ENCODE peak calls at places on chromosomes 12 and 14, in nine cellular contexts. S is transverse colon, G is cardiac muscle cell, V is astrocyte, O is epithelial cell of esophagus, U is mucosa of descending colon, J is fibroblast of mammary gland, F is endothelial cell, C is neural crest cell. Z is an unnamed sample.

GRCh38 chr14:35365130-35366047 is 39.2 kb downstream of the NFKBIA start:
- DNase-seq in C (no peak), J (peak; percentile 93), V (peak; percentile 89), S (peak; percentile 68), G (no peak), U (peak; percentile 50), F (no peak), O (peak; percentile 93), Z (peak; percentile 93)

GRCh38 chr14:91511014-91511466 is 930 bp upstream of the PPP4R3A start:
- DNase-seq in J (peak; percentile 29), C (no peak), S (no peak), O (no peak), F (no peak), V (peak; percentile 15), G (no peak), U (no peak), Z (no peak)

GRCh38 chr14:56650075-56650474 is 70.5 kb downstream of the TMEM260 start:
- DNase-seq in O (no peak), G (no peak), C (no peak), U (no peak), S (no peak), V (no peak), F (no peak), J (no peak), Z (peak; percentile 4)

GRCh38 chr12:68915055-68915454 is 17.9 kb downstream of the CPM start:
- DNase-seq in J (peak; percentile 98), G (no peak), O (peak; percentile 35), C (no peak), F (no peak), U (no peak), V (peak; percentile 97), S (no peak), Z (peak; percentile 98)

GRCh38 chr14:69045857-69046351 is 66.8 kb upstream of the ACTN1 start:
- DNase-seq in J (peak; percentile 87), U (no peak), C (no peak), S (no peak), O (no peak), V (peak; percentile 53), G (peak; percentile 34), F (no peak), Z (peak; percentile 64)

GRCh38 chr12:27824126-27824842 is 44.2 kb upstream of the MANSC4 start:
- DNase-seq in O (no peak), V (no peak), S (no peak), F (no peak), J (no peak), C (no peak), G (no peak), U (no peak), Z (no peak)

GRCh38 chr12:7915911-7916403 is 20.0 kb downstream of the SLC2A3 start:
- DNase-seq in V (peak; percentile 28), J (no peak), U (no peak), O (peak; percentile 13), C (no peak), F (no peak), G (no peak), S (no peak), Z (no peak)

GRCh38 chr12:107574691-107575090 is 110.9 kb upstream of the PWP1 start:
- DNase-seq in U (no peak), G (no peak), F (no peak), V (no peak), O (no peak), J (no peak), C (no peak), S (no peak), Z (no peak)

GRCh38 chr12:27031531-27031930 is 9.2 kb downstream of the MED21 start:
- DNase-seq in J (no peak), C (no peak), G (no peak), O (no peak), U (no peak), V (peak; percentile 29), S (no peak), F (no peak), Z (no peak)

GRCh38 chr14:100106260-100106659 is 41.0 kb downstream of the EVL start:
- DNase-seq in V (no peak), O (no peak), S (no peak), J (no peak), G (no peak), C (no peak), U (no peak), F (no peak), Z (no peak)

GRCh38 chr14:100103261-100104005 is 38.2 kb downstream of the EVL start:
- DNase-seq in U (no peak), F (no peak), G (no peak), V (no peak), J (peak; percentile 51), C (no peak), O (no peak), S (no peak), Z (peak; percentile 67)

GRCh38 chr14:100105357-100106169 is 40.3 kb downstream of the EVL start:
- DNase-seq in F (no peak), O (no peak), S (no peak), J (no peak), G (no peak), U (no peak), C (no peak), V (no peak), Z (no peak)

GRCh38 chr14:100104006-100104352 is 38.8 kb downstream of the EVL start:
- DNase-seq in J (no peak), F (no peak), C (no peak), G (no peak), U (no peak), V (no peak), O (no peak), S (no peak), Z (no peak)

DNA sequence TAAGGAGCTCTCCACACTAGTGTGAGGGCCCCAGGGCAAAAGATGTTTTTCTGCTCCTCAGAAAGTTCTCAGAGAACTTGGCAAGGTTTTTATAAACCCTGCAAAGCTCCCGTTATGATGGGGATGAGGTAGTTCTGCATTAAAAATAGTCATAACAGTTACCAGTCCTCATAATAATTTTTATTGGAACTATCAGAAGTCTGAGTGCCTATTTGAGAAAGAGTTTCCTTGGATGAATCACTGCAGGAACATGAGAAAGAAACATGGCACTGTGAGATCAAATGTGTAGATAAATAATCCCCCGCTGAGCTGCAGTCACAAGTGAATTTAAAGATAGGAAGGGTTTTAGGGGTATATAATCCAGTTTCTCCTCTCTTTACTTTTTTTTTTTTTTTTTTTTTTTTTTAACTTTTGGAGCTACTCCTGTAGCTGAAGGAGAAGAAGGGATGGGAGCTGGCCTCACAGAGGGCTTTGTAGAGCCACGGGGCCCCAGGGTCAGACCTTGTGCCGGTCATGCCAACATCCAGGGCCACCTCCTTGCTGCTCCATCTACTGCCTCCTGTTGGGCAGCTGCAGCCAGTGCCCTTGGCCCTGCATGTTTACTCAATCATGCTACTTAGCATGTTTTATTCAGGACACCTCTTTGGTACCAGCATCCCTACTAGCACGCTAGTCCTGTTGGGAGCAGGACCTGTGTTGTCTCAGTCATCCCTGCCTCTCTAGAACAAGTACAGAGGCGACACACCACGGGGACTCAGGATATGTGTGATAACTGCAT is 39.5 kb downstream of the EVL start:
- DNase-seq in U (no peak), S (no peak), G (no peak), J (peak; percentile 47), O (no peak), C (no peak), F (no peak), V (peak; percentile 46), Z (no peak)
- TF ChIP-seq CTCF in U (no peak), S (no peak), G (no peak), J (no peak), O (no peak), C (no peak), F (no peak), V (no peak), Z (no peak)

DNA sequence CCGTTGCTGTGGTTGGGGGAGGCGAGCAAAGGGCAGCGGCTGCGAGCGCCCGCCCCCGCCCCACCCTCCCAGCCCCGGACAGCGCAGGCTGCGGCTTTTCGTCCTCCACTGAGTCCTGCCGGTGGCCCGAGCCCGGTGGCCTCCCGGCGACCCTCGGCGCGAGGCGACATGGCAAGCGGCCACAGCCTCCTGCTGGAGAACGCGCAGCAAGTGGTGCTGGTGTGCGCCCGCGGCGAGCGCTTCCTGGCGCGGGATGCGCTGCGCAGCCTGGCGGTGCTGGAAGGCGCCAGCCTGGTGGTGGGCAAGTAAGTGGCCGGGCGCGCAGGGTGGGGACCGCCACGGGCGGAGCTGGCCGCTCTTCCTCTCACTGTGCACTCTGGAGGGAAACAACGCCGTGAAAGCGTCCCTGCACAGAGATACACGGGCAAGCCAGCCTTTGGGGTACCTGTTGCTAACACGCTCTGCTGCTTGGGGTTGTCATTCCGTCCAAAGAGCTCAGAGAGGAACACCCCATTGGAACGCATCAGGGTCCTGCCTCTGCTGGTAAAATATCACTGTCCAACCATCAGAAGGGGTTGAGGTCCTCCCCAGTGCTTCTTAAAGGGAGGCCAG is at the start of gene AMDHD1:
- DNase-seq in S (peak; percentile 62), F (peak; percentile 72), V (peak; percentile 45), U (peak; percentile 40), O (peak; percentile 59), J (peak; percentile 36), G (peak; percentile 82), C (peak; percentile 65), Z (peak; percentile 51)
- TF ChIP-seq CTCF in S (peak; percentile 46), F (no peak), V (no peak), U (no peak), O (peak; percentile 31), J (no peak), G (peak; percentile 31), C (peak; percentile 50), Z (no peak)

GRCh38 chr14:104399432-104400155 is 180.0 kb upstream of the C14orf180 start:
- DNase-seq in U (no peak), F (no peak), S (no peak), O (no peak), G (peak; percentile 24), C (no peak), V (no peak), J (no peak), Z (no peak)
- TF ChIP-seq CTCF in U (no peak), F (no peak), S (no peak), O (no peak), G (no peak), C (no peak), V (no peak), J (no peak), Z (no peak)

DNA sequence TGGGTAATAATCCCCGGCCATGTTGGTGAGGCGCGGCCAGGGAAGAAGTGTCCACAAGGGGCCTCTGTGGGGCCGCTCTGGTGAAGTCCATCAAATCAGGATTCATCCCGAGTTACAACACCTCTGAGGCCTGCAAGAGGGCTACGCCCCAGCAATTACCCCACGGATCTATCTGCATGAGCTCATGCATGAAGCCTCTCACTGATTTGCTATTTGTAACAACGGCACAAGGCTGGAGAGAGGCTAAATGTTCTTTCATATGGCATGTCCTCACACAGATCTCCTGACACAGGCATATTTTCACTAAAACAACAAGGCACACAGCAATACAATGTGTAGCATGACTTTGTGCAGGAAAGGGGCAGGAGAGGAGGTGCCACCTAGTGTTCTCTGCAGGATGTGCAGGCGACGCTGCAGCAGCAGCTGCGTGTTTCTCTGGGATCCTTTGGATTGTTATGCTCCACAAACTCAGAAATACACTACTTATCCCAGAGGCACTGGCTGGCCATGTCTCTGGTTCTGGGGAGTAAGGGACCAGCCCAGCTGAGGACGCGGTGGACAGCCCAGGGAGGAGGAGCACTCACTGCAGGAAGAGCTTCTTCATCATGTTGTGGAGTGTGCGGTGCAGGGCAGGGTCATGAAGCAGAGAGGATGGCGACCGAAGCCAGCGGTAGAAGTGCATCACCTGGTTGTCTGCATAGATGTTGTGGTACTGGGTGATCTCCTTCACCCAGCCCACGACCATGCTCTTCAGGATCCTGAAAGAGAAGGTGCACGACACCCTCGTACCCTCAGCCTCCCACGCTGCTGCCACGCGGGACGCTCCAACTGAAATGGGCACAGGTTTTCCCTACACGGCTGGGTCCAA is 20.2 kb downstream of the P2RX2 start:
- DNase-seq in C (no peak), J (peak; percentile 81), U (peak; percentile 57), F (peak; percentile 40), V (peak; percentile 15), O (peak; percentile 54), S (no peak), G (peak; percentile 23), Z (peak; percentile 69)
- TF ChIP-seq CTCF in C (peak; percentile 80), J (peak; percentile 86), U (peak; percentile 38), F (peak; percentile 64), V (peak; percentile 73), O (peak; percentile 94), S (peak; percentile 57), G (peak; percentile 91), Z (peak; percentile 94)

Z was measured in cardiac fibroblast.